ENCODE peak calls at places on chromosomes 5 and 9, in five cellular contexts. F is uterus; S is fibroblast of lung; N is stimulated activated CD8-positive, alpha-beta memory T cell treated with anti-CD3 and anti-CD28 coated beads, Interleukin-15, amount 100 ng/mL, for 24 hours; P is esophagus squamous epithelium. J is an unnamed sample.

GRCh38 chr5:17796757-17797398 is 162.6 kb downstream of the TAF11L14 start:
- DNase-seq in F (no peak), S (no peak), N (no peak), P (no peak), J (no peak)

GRCh38 chr9:127066060-127066774 is 56.2 kb downstream of the ANGPTL2 start:
- DNase-seq in F (no peak), P (no peak), N (no peak), S (peak), J (no peak)

GRCh38 chr9:86494644-86495081 is 140.5 kb upstream of the TUT7 start:
- DNase-seq in P (no peak), F (no peak), N (no peak), S (peak), J (no peak)

GRCh38 chr9:886886-887285 is 45.4 kb downstream of the DMRT1 start:
- DNase-seq in F (no peak), P (no peak), N (no peak), S (no peak), J (no peak)

GRCh38 chr9:136988872-136989271 is 3.4 kb upstream of the PAXX start:
- DNase-seq in S (no peak), P (no peak), N (no peak), F (no peak), J (no peak)

GRCh38 chr5:107012371-107012770 is 658.4 kb downstream of the EFNA5 start:
- DNase-seq in N (no peak), P (no peak), F (no peak), S (no peak), J (no peak)

GRCh38 chr9:107472581-107473335 is 16.8 kb downstream of the KLF4 start:
- DNase-seq in N (no peak), P (no peak), F (no peak), S (no peak), J (no peak)

GRCh38 chr5:43038523-43038989 is 1.6 kb downstream of the ANXA2R start:
- DNase-seq in S (peak), N (no peak), F (no peak), P (no peak), J (no peak)

GRCh38 chr5:179879690-179880010 is 21.0 kb upstream of the MRNIP start:
- DNase-seq in P (no peak), S (no peak), F (no peak), N (no peak), J (no peak)

GRCh38 chr9:25678147-25678666 is at the start of gene TUSC1:
- DNase-seq in N (no peak), P (peak), S (peak), F (peak), J (peak)

GRCh38 chr5:93189707-93190120 is 391.3 kb downstream of the NR2F1-AS1 start:
- DNase-seq in F (no peak), P (no peak), S (peak), N (no peak), J (no peak)

GRCh38 chr9:71355884-71356283 is 234.5 kb upstream of the TRPM3 start:
- DNase-seq in N (no peak), P (no peak), S (no peak), F (no peak), J (no peak)

GRCh38 chr9:87494970-87495471 is 2.6 kb upstream of the DAPK1 start:
- DNase-seq in S (peak), N (no peak), F (no peak), P (no peak), J (no peak)

GRCh38 chr5:159345861-159346260 is 15.6 kb upstream of the IL12B start:
- DNase-seq in F (no peak), P (no peak), S (no peak), N (no peak), J (no peak)

GRCh38 chr9:133684461-133685361 is 48.5 kb downstream of the DBH start:
- DNase-seq in F (no peak), S (no peak), N (no peak), P (no peak), J (peak)

GRCh38 chr5:131366428-131366827 is 102.6 kb downstream of the CDC42SE2 start:
- DNase-seq in S (peak), F (no peak), P (no peak), N (no peak), J (no peak)

GRCh38 chr9:117744856-117745389 is 40.7 kb downstream of the TLR4 start:
- DNase-seq in P (no peak), N (no peak), S (no peak), F (no peak), J (no peak)

GRCh38 chr5:124963236-124963929 is 216.9 kb upstream of the ZNF608 start:
- DNase-seq in S (peak), F (no peak), N (no peak), P (no peak), J (no peak)

GRCh38 chr5:68456756-68457217 is 241.2 kb downstream of the PIK3R1 start:
- DNase-seq in F (no peak), N (no peak), S (peak), P (no peak), J (no peak)

GRCh38 chr5:96177303-96177869 is 215.7 kb upstream of the ELL2 start:
- DNase-seq in F (no peak), P (no peak), S (peak), N (no peak), J (no peak)

GRCh38 chr9:114507726-114508125 is 2.5 kb upstream of the WHRN start:
- DNase-seq in P (no peak), F (no peak), N (no peak), S (peak), J (no peak)

GRCh38 chr5:118857700-118858099 is 130.6 kb downstream of the DTWD2 start:
- DNase-seq in N (no peak), P (no peak), S (peak), F (no peak), J (no peak)

GRCh38 chr5:115785395-115786009 is 31.0 kb downstream of the CDO1 start:
- DNase-seq in S (no peak), N (no peak), P (no peak), F (no peak), J (no peak)

GRCh38 chr9:121997791-121998190 is 95.3 kb downstream of the TTLL11 start:
- DNase-seq in P (no peak), N (no peak), S (peak), F (peak), J (no peak)

GRCh38 chr9:127955294-127956015 is 17.8 kb upstream of the DPM2 start:
- DNase-seq in S (no peak), F (no peak), N (no peak), P (no peak), J (peak)

GRCh38 chr9:20309209-20309608 is 313.1 kb downstream of the MLLT3 start:
- DNase-seq in N (no peak), S (peak), P (no peak), F (no peak), J (no peak)

GRCh38 chr9:115063058-115063850 is 54.7 kb downstream of the TNC start:
- DNase-seq in P (no peak), F (peak), S (peak), N (no peak), J (no peak)

GRCh38 chr5:148897842-148898241 is 71.4 kb downstream of the ADRB2 start:
- DNase-seq in F (no peak), P (no peak), N (no peak), S (peak), J (no peak)

GRCh38 chr5:96595300-96596090 is 66.7 kb upstream of the CAST start:
- DNase-seq in F (no peak), N (no peak), S (no peak), P (no peak), J (no peak)

GRCh38 chr5:57383093-57383861 is 99.3 kb downstream of the ACTBL2 start:
- DNase-seq in F (no peak), N (no peak), P (no peak), S (peak), J (no peak)

GRCh38 chr5:120684749-120685415 is 220.8 kb downstream of the PRR16 start:
- DNase-seq in S (no peak), P (no peak), F (no peak), N (no peak), J (no peak)

GRCh38 chr5:178428341-178429155 is 161.6 kb downstream of the COL23A1 start:
- DNase-seq in N (no peak), S (no peak), F (no peak), P (no peak), J (peak)

GRCh38 chr5:111563041-111563822 is 50.9 kb upstream of the STARD4 start:
- DNase-seq in N (no peak), P (no peak), F (no peak), S (peak), J (no peak)

GRCh38 chr5:143036146-143036927 is 266.2 kb downstream of the ARHGAP26 start:
- DNase-seq in F (no peak), N (no peak), S (no peak), P (no peak), J (no peak)

GRCh38 chr5:149256451-149256850 is 15.2 kb upstream of the AFAP1L1 start:
- DNase-seq in N (no peak), F (no peak), P (no peak), S (no peak), J (no peak)

GRCh38 chr5:134371834-134372340 is 518 bp downstream of the UBE2B start:
- DNase-seq in N (no peak), S (peak), F (no peak), P (no peak), J (peak)

GRCh38 chr5:124725040-124725434 is 21.4 kb downstream of the ZNF608 start:
- DNase-seq in F (no peak), N (no peak), S (no peak), P (no peak), J (no peak)

GRCh38 chr5:165714594-165714993 is 2209.2 kb downstream of the MAT2B start:
- DNase-seq in S (no peak), N (no peak), P (no peak), F (no peak), J (no peak)

GRCh38 chr5:140734354-140734753 is 34.1 kb downstream of the ZMAT2 start:
- DNase-seq in S (no peak), N (no peak), P (no peak), F (no peak), J (no peak)